ENCODE peak calls at places on chromosomes 1 and 21, in four cellular contexts. One of them, this sample, is unnamed.

GRCh38 chr1:85615536-85615935 is 35.0 kb downstream of the CCN1 start:
- DNase-seq in foreskin fibroblast: peak
- DNase-seq in WERI-Rb-1: no peak
- DNase-seq in HCT116: no peak
- DNase-seq in this sample: no peak

GRCh38 chr1:71154454-71154853 is 73.6 kb upstream of the ZRANB2 start:
- DNase-seq in foreskin fibroblast: no peak
- DNase-seq in WERI-Rb-1: peak
- DNase-seq in HCT116: no peak
- DNase-seq in this sample: no peak

GRCh38 chr1:184143449-184143848 is 91.9 kb downstream of the TSEN15 start:
- DNase-seq in foreskin fibroblast: peak
- DNase-seq in WERI-Rb-1: peak
- DNase-seq in HCT116: no peak
- DNase-seq in this sample: no peak

GRCh38 chr1:234745844-234746797 is 136.1 kb upstream of the IRF2BP2 start:
- DNase-seq in foreskin fibroblast: peak
- DNase-seq in WERI-Rb-1: peak
- DNase-seq in HCT116: no peak
- DNase-seq in this sample: no peak

GRCh38 chr1:172887162-172887561 is 163.6 kb downstream of the TNFSF18 start:
- DNase-seq in foreskin fibroblast: no peak
- DNase-seq in WERI-Rb-1: no peak
- DNase-seq in HCT116: no peak
- DNase-seq in this sample: no peak

GRCh38 chr1:46342677-46343350 is 2.2 kb downstream of the NSUN4 start:
- DNase-seq in foreskin fibroblast: no peak
- DNase-seq in WERI-Rb-1: no peak
- DNase-seq in HCT116: no peak
- DNase-seq in this sample: no peak

GRCh38 chr1:50369830-50370229 is 53.4 kb downstream of the DMRTA2 start:
- DNase-seq in foreskin fibroblast: no peak
- DNase-seq in WERI-Rb-1: peak
- DNase-seq in HCT116: no peak
- DNase-seq in this sample: no peak

GRCh38 chr21:29678616-29679015 is 261.2 kb downstream of the GRIK1 start:
- DNase-seq in foreskin fibroblast: peak
- DNase-seq in WERI-Rb-1: no peak
- DNase-seq in HCT116: no peak
- DNase-seq in this sample: peak

GRCh38 chr1:115492019-115492595 is 149.7 kb upstream of the VANGL1 start:
- DNase-seq in foreskin fibroblast: no peak
- DNase-seq in WERI-Rb-1: no peak
- DNase-seq in HCT116: no peak
- DNase-seq in this sample: no peak

GRCh38 chr1:205477121-205477758 is 21.4 kb upstream of the BLACAT1 start:
- DNase-seq in foreskin fibroblast: no peak
- DNase-seq in WERI-Rb-1: no peak
- DNase-seq in HCT116: no peak
- DNase-seq in this sample: no peak

GRCh38 chr1:57158660-57159059 is 192.8 kb upstream of the C8B start:
- DNase-seq in foreskin fibroblast: peak
- DNase-seq in WERI-Rb-1: no peak
- DNase-seq in HCT116: no peak
- DNase-seq in this sample: no peak

GRCh38 chr1:178267646-178268094 is 173.8 kb downstream of the RASAL2 start:
- DNase-seq in foreskin fibroblast: peak
- DNase-seq in WERI-Rb-1: no peak
- DNase-seq in HCT116: peak
- DNase-seq in this sample: no peak

GRCh38 chr1:117600325-117600916 is 5.4 kb upstream of the TENT5C start:
- DNase-seq in foreskin fibroblast: no peak
- DNase-seq in WERI-Rb-1: no peak
- DNase-seq in HCT116: no peak
- DNase-seq in this sample: no peak

GRCh38 chr1:156896490-156897033 is 3.0 kb downstream of the PEAR1 start:
- DNase-seq in foreskin fibroblast: peak
- DNase-seq in WERI-Rb-1: no peak
- DNase-seq in HCT116: peak
- DNase-seq in this sample: peak

GRCh38 chr1:204286841-204287387 is 72.8 kb downstream of the PLEKHA6 start:
- DNase-seq in foreskin fibroblast: no peak
- DNase-seq in WERI-Rb-1: no peak
- DNase-seq in HCT116: no peak
- DNase-seq in this sample: no peak

GRCh38 chr1:24321712-24322635 is 2.8 kb downstream of the GRHL3 start:
- DNase-seq in foreskin fibroblast: peak
- DNase-seq in WERI-Rb-1: no peak
- DNase-seq in HCT116: peak
- DNase-seq in this sample: no peak

DNA sequence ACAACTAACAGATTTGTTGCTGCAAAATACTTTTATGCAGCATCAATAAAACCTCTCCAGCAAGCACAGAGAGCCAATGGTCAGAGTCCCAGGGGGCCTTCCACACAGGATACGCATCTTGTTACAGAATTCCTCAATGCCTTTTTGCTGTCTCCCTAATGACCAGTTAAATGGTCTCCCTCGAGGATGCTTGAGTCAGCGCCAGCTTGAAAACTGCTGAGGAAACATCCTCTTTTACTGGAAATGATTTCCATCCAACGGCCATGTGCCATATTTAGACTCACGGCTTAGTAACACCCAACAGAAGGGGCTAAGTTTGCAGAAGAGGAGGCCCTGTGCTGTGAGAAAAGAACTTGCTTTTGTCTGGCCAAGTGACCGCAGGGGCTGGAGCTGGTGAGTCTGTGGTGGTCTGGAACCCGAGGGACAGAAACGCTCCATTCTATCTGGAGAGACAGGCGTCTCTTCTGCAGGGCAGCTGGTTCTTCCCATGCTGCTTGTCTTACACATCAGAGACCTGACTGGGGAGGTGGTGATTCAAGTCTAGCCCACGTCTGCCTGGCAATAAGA is 496.4 kb downstream of the SETD4 start:
- DNase-seq in foreskin fibroblast: peak
- DNase-seq in WERI-Rb-1: no peak
- DNase-seq in HCT116: no peak
- DNase-seq in this sample: peak
- H3K4me3 ChIP-seq in foreskin fibroblast: peak
- H3K4me3 ChIP-seq in WERI-Rb-1: no peak
- H3K4me3 ChIP-seq in HCT116: no peak
- H3K4me3 ChIP-seq in this sample: no peak

GRCh38 chr1:29626066-29626465 is 389.7 kb downstream of the PTPRU start:
- DNase-seq in foreskin fibroblast: no peak
- DNase-seq in WERI-Rb-1: no peak
- DNase-seq in HCT116: no peak
- DNase-seq in this sample: no peak

GRCh38 chr1:29623501-29623900 is 387.2 kb downstream of the PTPRU start:
- DNase-seq in foreskin fibroblast: no peak
- DNase-seq in WERI-Rb-1: no peak
- DNase-seq in HCT116: no peak
- DNase-seq in this sample: no peak

GRCh38 chr1:29624747-29625420 is 388.6 kb downstream of the PTPRU start:
- DNase-seq in foreskin fibroblast: no peak
- DNase-seq in WERI-Rb-1: no peak
- DNase-seq in HCT116: no peak
- DNase-seq in this sample: no peak

GRCh38 chr1:29621826-29622435 is 385.6 kb downstream of the PTPRU start:
- DNase-seq in foreskin fibroblast: no peak
- DNase-seq in WERI-Rb-1: no peak
- DNase-seq in HCT116: no peak
- DNase-seq in this sample: peak

GRCh38 chr1:29624320-29624719 is 388.0 kb downstream of the PTPRU start:
- DNase-seq in foreskin fibroblast: no peak
- DNase-seq in WERI-Rb-1: no peak
- DNase-seq in HCT116: no peak
- DNase-seq in this sample: no peak
- H3K4me3 ChIP-seq in foreskin fibroblast: no peak
- H3K4me3 ChIP-seq in WERI-Rb-1: no peak
- H3K4me3 ChIP-seq in HCT116: no peak
- H3K4me3 ChIP-seq in this sample: no peak

GRCh38 chr1:9653195-9653782 is 1.8 kb downstream of the PIK3CD start:
- DNase-seq in foreskin fibroblast: no peak
- DNase-seq in WERI-Rb-1: no peak
- DNase-seq in HCT116: no peak
- DNase-seq in this sample: no peak

GRCh38 chr1:9653783-9654517 is 2.4 kb downstream of the PIK3CD start:
- DNase-seq in foreskin fibroblast: no peak
- DNase-seq in WERI-Rb-1: no peak
- DNase-seq in HCT116: no peak
- DNase-seq in this sample: no peak

GRCh38 chr1:9657521-9658032 is 6.0 kb downstream of the PIK3CD start:
- DNase-seq in foreskin fibroblast: no peak
- DNase-seq in WERI-Rb-1: no peak
- DNase-seq in HCT116: no peak
- DNase-seq in this sample: no peak

GRCh38 chr1:9655836-9656235 is 4.3 kb downstream of the PIK3CD start:
- DNase-seq in foreskin fibroblast: no peak
- DNase-seq in WERI-Rb-1: no peak
- DNase-seq in HCT116: no peak
- DNase-seq in this sample: no peak

DNA sequence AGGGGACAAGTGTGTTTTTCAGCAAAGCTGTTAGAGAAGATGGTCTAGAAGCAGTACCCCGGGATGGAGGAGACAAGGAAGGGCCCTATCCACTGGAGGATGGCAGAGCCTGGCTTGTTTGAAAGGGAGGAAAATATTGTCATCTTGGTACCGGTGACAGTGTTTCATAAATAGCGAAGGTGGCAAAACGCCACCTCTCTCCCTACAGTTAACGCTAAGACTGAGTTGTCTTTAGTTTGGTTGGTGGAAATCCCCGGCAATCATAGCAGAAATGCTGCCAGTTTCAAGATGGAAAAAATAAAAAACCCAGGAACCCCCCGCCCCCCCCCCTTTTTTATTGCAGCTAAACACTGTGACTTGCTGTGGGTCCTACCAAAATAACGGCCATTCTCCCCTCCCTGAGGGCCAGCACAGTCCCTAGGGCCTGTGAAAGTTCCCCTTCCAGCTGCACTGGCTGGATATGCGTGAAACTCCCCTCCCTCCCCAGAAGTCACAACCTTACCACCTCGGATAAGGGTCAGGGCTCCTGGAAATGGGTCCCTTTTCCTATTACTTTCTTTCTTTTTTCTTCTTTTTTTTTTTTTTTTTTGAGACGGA is 3.7 kb downstream of the PIK3CD start:
- DNase-seq in foreskin fibroblast: no peak
- DNase-seq in WERI-Rb-1: no peak
- DNase-seq in HCT116: no peak
- DNase-seq in this sample: no peak
- H3K4me3 ChIP-seq in foreskin fibroblast: no peak
- H3K4me3 ChIP-seq in WERI-Rb-1: no peak
- H3K4me3 ChIP-seq in HCT116: no peak
- H3K4me3 ChIP-seq in this sample: no peak

GRCh38 chr1:109466100-109466439 is 276 bp upstream of the SYPL2 start:
- DNase-seq in foreskin fibroblast: no peak
- DNase-seq in WERI-Rb-1: no peak
- DNase-seq in HCT116: no peak
- DNase-seq in this sample: no peak
- H3K4me3 ChIP-seq in foreskin fibroblast: peak
- H3K4me3 ChIP-seq in WERI-Rb-1: peak
- H3K4me3 ChIP-seq in HCT116: peak
- H3K4me3 ChIP-seq in this sample: peak

This sample was measured in skeletal muscle cell.